ENCODE peak calls at places on chromosome 11, in five cellular contexts. B is PC-3, U is fibroblast of lung, P is osteoblast, M is HepG2. F is an unnamed sample.

GRCh38 chr11:78268516-78269410 is 80.0 kb downstream of the USP35 start:
- DNase-seq in B (no peak), U (peak; percentile 25), P (peak; percentile 79), M (no peak), F (no peak)

GRCh38 chr11:8721740-8722139 is 39.1 kb downstream of the RPL27A start:
- DNase-seq in B (no peak), U (peak; percentile 25), P (peak; percentile 42), M (no peak), F (peak; percentile 16)

GRCh38 chr11:135033545-135033944 is 621.5 kb upstream of the B3GAT1 start:
- DNase-seq in B (no peak), U (peak; percentile 2), P (peak; percentile 82), M (peak; percentile 6), F (no peak)

GRCh38 chr11:6332066-6332465 is 11.8 kb upstream of the CAVIN3 start:
- DNase-seq in B (no peak), U (no peak), P (no peak), M (no peak), F (no peak)

GRCh38 chr11:113305440-113306336 is 8.7 kb upstream of the TTC12 start:
- DNase-seq in B (peak; percentile 90), U (peak; percentile 65), P (peak; percentile 86), M (peak; percentile 32), F (peak; percentile 56)

GRCh38 chr11:73055655-73056354 is 86.3 kb downstream of the FCHSD2 start:
- DNase-seq in B (no peak), U (no peak), P (no peak), M (no peak), F (no peak)

GRCh38 chr11:95704865-95705264 is 84.7 kb downstream of the FAM76B start:
- DNase-seq in B (no peak), U (no peak), P (no peak), M (no peak), F (no peak)

GRCh38 chr11:109040303-109040702 is 375.4 kb downstream of the DDX10 start:
- DNase-seq in B (peak; percentile 19), U (no peak), P (no peak), M (peak; percentile 30), F (no peak)

GRCh38 chr11:64251986-64252837 is 882 bp downstream of the PLCB3 start:
- DNase-seq in B (peak; percentile 77), U (peak; percentile 25), P (peak; percentile 99), M (no peak), F (no peak)

GRCh38 chr11:60500276-60500935 is 7.8 kb downstream of the MS4A12 start:
- DNase-seq in B (no peak), U (no peak), P (no peak), M (no peak), F (no peak)
- H3K4me2 ChIP-seq in B (no peak overlapping the region), U (no peak overlapping the region), P (no peak overlapping the region), M (no peak overlapping the region), F (no peak overlapping the region)

GRCh38 chr11:76316726-76317125 is 64.2 kb downstream of the THAP12 start:
- DNase-seq in B (no peak), U (no peak), P (peak; percentile 80), M (no peak), F (no peak)
- H3K4me1 ChIP-seq in B (no peaks in the 10 kb centered on the region), U (no peaks in the 10 kb centered on the region), P (no peaks in the 10 kb centered on the region), M (peaks cover 13% of the 10 kb centered on the region), F (no peaks in the 10 kb centered on the region)

GRCh38 chr11:90805172-90805571 is 582.3 kb upstream of the CHORDC1 start:
- DNase-seq in B (peak; percentile 72), U (no peak), P (no peak), M (peak; percentile 6), F (no peak)

GRCh38 chr11:90803781-90804180 is 580.9 kb upstream of the CHORDC1 start:
- DNase-seq in B (peak; percentile 34), U (no peak), P (no peak), M (no peak), F (no peak)

GRCh38 chr11:90798769-90799168 is 575.9 kb upstream of the CHORDC1 start:
- DNase-seq in B (no peak), U (no peak), P (no peak), M (no peak), F (no peak)

DNA sequence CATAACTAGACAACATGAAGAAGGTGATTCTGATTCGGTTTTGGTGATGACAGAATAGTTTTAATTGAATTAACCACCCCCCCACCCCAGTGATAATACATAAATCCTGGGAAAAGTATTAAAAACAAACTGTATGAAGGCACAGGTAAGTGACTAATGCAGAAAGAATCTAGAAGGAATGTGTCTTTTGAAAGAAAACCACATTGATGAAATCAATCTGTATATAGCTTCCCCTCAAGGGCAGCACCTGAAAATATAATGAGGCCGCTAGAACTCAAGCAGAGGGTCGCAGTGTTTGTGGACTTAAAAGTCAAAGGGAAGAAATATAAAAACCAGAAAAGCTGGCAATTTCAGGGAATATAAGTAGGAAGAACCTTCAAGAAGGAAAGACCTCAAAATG is 580.5 kb upstream of the CHORDC1 start:
- DNase-seq in B (peak; percentile 89), U (no peak), P (no peak), M (no peak), F (peak; percentile 76)
- H3K4me2 ChIP-seq in B (peak overlapping the region; percentile 86), U (no peak overlapping the region), P (no peak overlapping the region), M (no peak overlapping the region), F (peak overlapping the region; percentile 38)

DNA sequence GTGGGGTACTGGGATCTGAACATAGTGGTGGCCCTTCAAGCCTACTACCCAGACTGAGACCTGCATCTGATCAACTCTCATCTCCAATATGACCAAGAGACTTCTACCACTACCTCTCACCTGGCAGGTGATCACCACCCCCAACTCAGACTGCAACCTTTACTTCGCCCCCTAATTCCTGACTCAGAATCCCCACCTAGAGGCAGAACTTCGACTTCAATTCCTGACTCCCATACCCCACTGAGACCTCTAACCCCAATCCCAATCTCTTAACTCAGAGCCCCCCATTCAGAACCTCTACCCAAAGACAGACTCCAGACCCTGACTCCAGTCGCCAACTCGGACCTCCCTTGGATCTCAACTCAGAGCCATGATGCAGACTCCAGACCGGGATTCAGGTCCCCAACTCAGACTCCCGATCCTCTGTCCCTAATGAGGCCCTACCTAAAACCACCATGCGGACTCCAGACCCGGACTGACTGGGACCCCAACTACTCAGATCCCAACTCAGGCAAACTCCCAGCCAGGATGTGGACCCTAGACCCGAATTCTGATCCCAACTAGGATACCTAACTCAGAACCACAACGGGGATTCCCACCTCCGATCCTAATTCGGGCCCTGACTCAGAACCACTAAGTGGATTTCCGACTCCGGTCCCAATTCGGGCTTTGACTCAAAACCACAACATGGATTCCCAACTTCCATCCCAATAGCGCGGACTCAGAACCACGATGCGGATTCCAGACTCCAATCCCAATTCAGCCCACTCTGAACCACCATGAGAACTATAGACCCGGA is 1.2 kb downstream of the KCNQ1OT1 start:
- DNase-seq in B (peak; percentile 11), U (no peak), P (peak; percentile 82), M (no peak), F (no peak)
- H3K4me1 ChIP-seq in B (peaks cover 13% of the 10 kb centered on the region), U (peaks cover 2% of the 10 kb centered on the region), P (peaks cover 19% of the 10 kb centered on the region), M (peaks cover 63% of the 10 kb centered on the region), F (peaks cover 14% of the 10 kb centered on the region)

F was measured in PC-9.